ENCODE peak calls at places on chromosomes 12 and 14, in four cellular contexts. O is spleen, U is cardiac fibroblast, V is AG09309. G is an unnamed sample.

GRCh38 chr12:98002887-98003493 is 512.4 kb upstream of the TMPO start:
- DNase-seq in U (peak), V (no peak), O (no peak), G (no peak)

GRCh38 chr12:82745062-82745461 is 58.4 kb downstream of the TMTC2 start:
- DNase-seq in U (no peak), O (no peak), V (no peak), G (no peak)

GRCh38 chr14:20624495-20625070 is 16.9 kb downstream of the OR6S1 start:
- DNase-seq in O (peak), U (peak), V (no peak), G (no peak)

GRCh38 chr14:50051106-50051505 is 65.3 kb downstream of the VCPKMT start:
- DNase-seq in U (no peak), O (no peak), V (no peak), G (no peak)

GRCh38 chr12:13365782-13366366 is 169.3 kb downstream of the EMP1 start:
- DNase-seq in O (no peak), V (no peak), U (peak), G (no peak)

GRCh38 chr12:19398376-19399363 is 40.6 kb upstream of the AEBP2 start:
- DNase-seq in O (peak), U (peak), V (no peak), G (no peak)

GRCh38 chr14:97977711-97978261 is 1180.6 kb downstream of the VRK1 start:
- DNase-seq in U (peak), O (peak), V (no peak), G (peak)

GRCh38 chr14:58871972-58872530 is 234.3 kb downstream of the DACT1 start:
- DNase-seq in V (no peak), O (no peak), U (peak), G (no peak)

GRCh38 chr12:118055144-118055557 is 5.8 kb downstream of the WSB2 start:
- DNase-seq in U (peak), V (no peak), O (peak), G (peak)

GRCh38 chr12:13911756-13912554 is 69.4 kb downstream of the GRIN2B start:
- DNase-seq in V (no peak), U (no peak), O (no peak), G (no peak)

GRCh38 chr12:40020261-40020691 is 85.6 kb downstream of the SLC2A13 start:
- DNase-seq in V (no peak), U (no peak), O (no peak), G (no peak)

GRCh38 chr14:28297559-28297958 is 469.0 kb upstream of the FOXG1 start:
- DNase-seq in O (no peak), U (peak), V (no peak), G (no peak)

GRCh38 chr12:96985515-96986362 is 78.7 kb downstream of the NEDD1 start:
- DNase-seq in U (peak), V (no peak), O (peak), G (peak)

GRCh38 chr14:81169711-81170103 is 51.1 kb downstream of the GTF2A1 start:
- DNase-seq in V (no peak), O (peak), U (peak), G (peak)

GRCh38 chr14:21095430-21096205 is 2.8 kb downstream of the ZNF219 start:
- DNase-seq in U (no peak), V (no peak), O (no peak), G (no peak)

GRCh38 chr12:104651812-104652211 is 195.1 kb downstream of the CHST11 start:
- DNase-seq in O (no peak), V (no peak), U (no peak), G (no peak)

GRCh38 chr12:123813349-123813748 is 51.2 kb downstream of the DNAH10 start:
- DNase-seq in U (peak), V (peak), O (no peak), G (no peak)

GRCh38 chr12:93793983-93794382 is 116.8 kb downstream of the CRADD start:
- DNase-seq in U (peak), O (no peak), V (no peak), G (no peak)

GRCh38 chr12:93339695-93340094 is 38.0 kb upstream of the NUDT4 start:
- DNase-seq in U (no peak), V (no peak), O (no peak), G (no peak)

GRCh38 chr12:14854586-14855163 is 11.3 kb upstream of the ART4 start:
- DNase-seq in U (peak), V (no peak), O (no peak), G (no peak)

GRCh38 chr12:100359822-100360221 is 2.9 kb downstream of the SLC17A8 start:
- DNase-seq in V (no peak), O (no peak), U (peak), G (no peak)

GRCh38 chr14:70954068-70954467 is 46.8 kb downstream of the PCNX1 start:
- DNase-seq in O (no peak), V (no peak), U (no peak), G (no peak)

GRCh38 chr12:92363295-92364146 is 217.9 kb upstream of the BTG1 start:
- DNase-seq in O (peak), V (no peak), U (peak), G (peak)

GRCh38 chr12:45660330-45660729 is 69.2 kb upstream of the ARID2 start:
- DNase-seq in O (no peak), V (no peak), U (peak), G (no peak)

GRCh38 chr14:36067428-36068187 is 108.9 kb downstream of the PTCSC3 start:
- DNase-seq in O (no peak), U (no peak), V (no peak), G (no peak)

GRCh38 chr14:49461529-49462401 is 124.4 kb downstream of the RPS29 start:
- DNase-seq in O (no peak), U (peak), V (peak), G (peak)

GRCh38 chr12:12079291-12079690 is 8.6 kb downstream of the BCL2L14 start:
- DNase-seq in V (no peak), U (peak), O (no peak), G (no peak)

GRCh38 chr12:13222076-13222475 is 25.6 kb downstream of the EMP1 start:
- DNase-seq in V (no peak), U (no peak), O (no peak), G (no peak)

GRCh38 chr14:34680806-34681479 is 33.5 kb downstream of the CFL2 start:
- DNase-seq in U (no peak), O (no peak), V (no peak), G (no peak)

GRCh38 chr14:29354446-29354845 is 573.2 kb downstream of the PRKD1 start:
- DNase-seq in O (no peak), V (no peak), U (no peak), G (no peak)

GRCh38 chr12:22262309-22262708 is 72.2 kb downstream of the ST8SIA1 start:
- DNase-seq in O (no peak), U (peak), V (no peak), G (no peak)

GRCh38 chr12:41407240-41407799 is 219.2 kb downstream of the PDZRN4 start:
- DNase-seq in V (no peak), O (no peak), U (no peak), G (no peak)

GRCh38 chr14:26856832-26857508 is 259.1 kb upstream of the NOVA1 start:
- DNase-seq in O (no peak), U (peak), V (no peak), G (no peak)

GRCh38 chr12:27549231-27549800 is 25.3 kb downstream of the PPFIBP1 start:
- DNase-seq in U (peak), O (no peak), V (no peak), G (no peak)

GRCh38 chr12:14185441-14186192 is 179.9 kb upstream of the ATF7IP start:
- DNase-seq in U (peak), V (peak), O (no peak), G (peak)

GRCh38 chr12:93592641-93593396 is 20.3 kb downstream of the SOCS2 start:
- DNase-seq in V (no peak), U (no peak), O (no peak), G (no peak)

GRCh38 chr14:30518867-30519266 is 40.1 kb upstream of the G2E3 start:
- DNase-seq in U (no peak), V (no peak), O (no peak), G (no peak)

GRCh38 chr12:106154781-106155273 is 16.1 kb upstream of the NUAK1 start:
- DNase-seq in O (no peak), U (no peak), V (no peak), G (no peak)
- H3K4me3 ChIP-seq in O (no peak), U (no peak), V (no peak), G (no peak)

GRCh38 chr12:132207083-132207775 is 63.0 kb downstream of the NOC4L start:
- DNase-seq in O (no peak), V (no peak), U (no peak), G (no peak)
- H3K4me3 ChIP-seq in O (no peak), V (no peak), U (no peak), G (no peak)

DNA sequence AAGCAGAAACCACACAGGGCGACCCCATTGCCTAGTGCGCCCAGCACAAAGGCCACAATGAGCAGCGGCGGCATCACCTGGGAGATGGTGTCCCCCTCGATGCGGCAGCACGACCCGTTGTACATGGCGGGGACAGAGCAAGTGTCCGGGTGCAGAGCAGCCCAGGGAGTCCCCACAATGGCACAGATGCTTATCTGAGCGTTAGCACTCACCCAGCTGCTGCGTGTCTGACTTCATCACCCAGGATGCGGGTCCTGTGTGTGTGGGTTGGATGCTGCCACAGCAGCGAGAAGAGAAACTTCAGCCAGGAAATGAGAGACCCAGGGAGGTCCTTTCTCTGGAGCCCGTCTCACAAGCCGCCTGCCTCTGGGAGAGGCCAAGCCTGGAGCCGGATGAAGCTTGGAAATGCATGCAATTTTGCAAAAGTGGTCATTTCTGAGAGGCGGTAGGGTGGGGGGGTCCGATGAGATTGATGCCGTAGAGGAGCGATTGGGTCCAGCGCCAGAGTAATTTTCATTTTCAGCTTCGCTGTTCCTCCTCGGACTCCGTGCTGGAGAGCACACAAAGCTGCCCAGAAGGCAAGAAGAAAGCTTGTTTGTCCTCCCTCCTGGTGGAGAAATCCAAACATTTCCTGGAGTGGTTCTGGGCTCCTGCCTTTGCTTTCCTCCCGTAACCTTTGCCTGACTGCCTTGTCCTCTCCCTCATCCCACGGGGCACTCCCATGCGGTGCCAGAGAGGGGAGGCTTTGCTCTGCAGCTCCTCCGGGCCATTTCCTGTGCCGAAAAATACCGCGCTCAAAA is at the start of gene HCAR1:
- DNase-seq in U (peak), O (peak), V (no peak), G (no peak)
- H3K4me3 ChIP-seq in U (peak), O (peak), V (no peak), G (no peak)

GRCh38 chr14:105087963-105088811 is 23.0 kb upstream of the GPR132 start:
- DNase-seq in O (peak), U (peak), V (no peak), G (no peak)
- H3K4me3 ChIP-seq in O (no peak), U (peak), V (peak), G (no peak)

DNA sequence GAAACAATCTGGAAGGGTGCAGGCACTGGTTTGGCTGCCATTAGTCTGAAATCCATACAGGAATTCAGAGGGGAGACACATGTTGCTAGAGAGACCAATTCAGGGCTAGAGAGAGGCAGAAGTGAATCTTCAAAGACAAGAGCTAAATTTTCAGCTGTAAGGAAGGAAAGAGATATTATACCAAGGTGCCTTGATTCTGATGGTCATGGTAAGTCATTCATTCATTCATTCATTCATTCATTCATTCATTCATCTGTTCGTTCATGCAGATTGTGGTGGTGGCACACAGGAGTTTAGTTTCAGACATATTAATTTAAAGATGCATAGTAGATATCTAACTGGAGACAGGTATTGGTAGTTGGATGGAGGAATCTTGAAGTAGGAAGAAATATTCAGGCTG is 1493.5 kb upstream of the TMEM132C start:
- DNase-seq in V (no peak), O (no peak), U (no peak), G (no peak)
- H3K4me3 ChIP-seq in V (no peak), O (no peak), U (no peak), G (no peak)

DNA sequence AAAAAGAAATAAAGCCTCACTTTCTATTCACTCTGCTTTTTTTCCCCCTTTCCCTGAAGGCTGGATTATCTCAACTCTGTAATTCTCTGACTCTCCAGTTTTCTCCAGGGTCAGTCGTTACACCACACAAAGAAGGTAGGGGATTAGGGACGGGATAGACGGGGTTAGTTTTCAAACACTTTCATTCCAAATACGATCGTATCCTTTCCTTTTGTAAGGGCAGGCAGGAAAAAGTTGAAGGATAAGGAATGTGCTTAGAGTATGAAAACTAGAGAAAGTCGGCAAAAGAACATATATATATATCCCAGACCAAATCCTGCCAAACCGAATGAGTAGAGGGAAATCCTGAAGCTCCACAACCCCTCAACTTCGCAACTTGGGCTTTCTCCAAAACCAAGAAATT is 581 bp upstream of the ESYT1 start:
- DNase-seq in U (no peak), O (no peak), V (no peak), G (no peak)
- H3K4me3 ChIP-seq in U (peak), O (peak), V (peak), G (peak)

DNA sequence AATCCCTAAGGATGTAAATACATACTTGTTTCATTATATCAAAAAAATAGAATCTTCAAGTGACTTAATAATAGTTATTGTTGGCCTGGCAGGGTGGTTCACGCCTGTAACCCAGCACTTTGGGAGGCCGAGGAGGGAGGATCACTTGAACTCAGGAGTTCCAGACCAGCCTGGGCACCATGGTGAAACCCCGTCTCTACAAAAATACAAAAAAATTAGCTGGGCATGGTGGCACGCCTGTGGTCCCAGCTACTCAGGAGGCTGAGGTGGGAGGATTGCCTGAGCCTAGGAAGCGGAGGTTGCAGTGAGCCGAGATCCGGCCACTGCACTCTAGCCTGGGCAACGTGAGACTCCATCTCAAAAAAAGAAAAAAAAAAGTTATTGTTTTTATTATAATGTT is 1.7 kb downstream of the USP15 start:
- DNase-seq in V (no peak), U (no peak), O (no peak), G (no peak)
- H3K4me3 ChIP-seq in V (no peak), U (peak), O (peak), G (peak)

GRCh38 chr12:17286874-17287273 is 680.9 kb upstream of the LMO3 start:
- DNase-seq in V (no peak), U (no peak), O (no peak), G (no peak)

GRCh38 chr12:17278946-17279345 is 673.0 kb upstream of the LMO3 start:
- DNase-seq in U (no peak), O (no peak), V (no peak), G (no peak)

GRCh38 chr12:17283563-17283962 is 677.6 kb upstream of the LMO3 start:
- DNase-seq in O (no peak), V (no peak), U (no peak), G (no peak)

GRCh38 chr12:17284873-17285272 is 678.9 kb upstream of the LMO3 start:
- DNase-seq in U (no peak), V (no peak), O (no peak), G (no peak)
- H3K4me3 ChIP-seq in U (no peak), V (no peak), O (no peak), G (no peak)

GRCh38 chr12:107366322-107366721 is 273.0 kb upstream of the CRY1 start:
- DNase-seq in V (no peak), U (no peak), O (no peak), G (no peak)

GRCh38 chr12:107369679-107370078 is 276.3 kb upstream of the CRY1 start:
- DNase-seq in V (no peak), U (no peak), O (no peak), G (peak)

GRCh38 chr12:107368586-107368985 is 275.2 kb upstream of the CRY1 start:
- DNase-seq in U (no peak), V (no peak), O (no peak), G (peak)

GRCh38 chr12:107372229-107372658 is 278.9 kb upstream of the CRY1 start:
- DNase-seq in O (no peak), U (peak), V (no peak), G (peak)

GRCh38 chr12:107369006-107369405 is 275.7 kb upstream of the CRY1 start:
- DNase-seq in O (no peak), V (no peak), U (no peak), G (no peak)
- H3K4me3 ChIP-seq in O (no peak), V (no peak), U (no peak), G (peak)

DNA sequence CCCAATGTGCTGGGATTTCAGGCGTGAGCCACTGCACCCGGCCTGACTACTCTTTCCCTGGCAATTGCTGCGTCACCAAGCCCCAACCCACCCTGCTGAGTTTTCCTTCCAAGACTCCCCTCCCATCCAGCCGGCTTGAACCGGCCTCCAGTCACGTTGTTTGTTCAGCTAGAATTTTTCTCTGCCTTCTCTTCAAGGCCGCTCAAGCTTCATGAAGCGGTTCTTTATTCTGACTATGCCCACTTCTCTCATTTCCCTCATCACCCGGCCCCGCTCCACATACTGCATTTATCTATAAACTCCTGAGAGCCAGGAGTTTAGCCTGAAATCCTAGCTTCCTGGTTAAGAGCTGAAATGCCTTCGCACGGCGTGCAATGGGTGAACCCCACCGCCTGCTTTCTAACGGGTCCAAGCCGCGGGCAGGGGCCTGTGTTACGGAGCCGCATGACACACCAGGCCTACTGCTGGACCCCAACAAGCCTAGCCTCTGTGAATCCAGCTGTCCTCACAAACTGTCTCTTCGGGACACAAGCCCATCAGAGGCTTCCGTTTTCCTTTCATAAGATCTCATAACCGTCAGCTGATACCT is 999 bp upstream of the DCAF4 start:
- DNase-seq in O (no peak), U (no peak), V (no peak), G (no peak)
- H3K4me3 ChIP-seq in O (no peak), U (no peak), V (no peak), G (peak)